ENCODE peak calls at places on chromosomes 11 and 22, in five cellular contexts. A is ovary, O is K562, T is prostate gland, B is HCT116. E is an unnamed sample.

GRCh38 chr11:61761440-61762163 is 9.2 kb downstream of the MYRF start:
- DNase-seq in A (no peak), B (no peak), O (no peak), T (no peak), E (no peak)

GRCh38 chr11:32886180-32886579 is 6.4 kb upstream of the QSER1 start:
- DNase-seq in T (no peak), O (no peak), A (no peak), B (no peak), E (no peak)

GRCh38 chr11:36453678-36454077 is 56.4 kb downstream of the TRAF6 start:
- DNase-seq in B (no peak), A (no peak), O (peak; percentile 30), T (no peak), E (no peak)

GRCh38 chr11:83693279-83693992 is 407.3 kb upstream of the CCDC90B start:
- DNase-seq in A (no peak), T (no peak), O (no peak), B (no peak), E (no peak)

GRCh38 chr11:6556139-6556949 is 47.1 kb downstream of the RRP8 start:
- DNase-seq in A (no peak), O (no peak), T (no peak), B (no peak), E (no peak)

GRCh38 chr11:96964661-96965060 is 574.8 kb downstream of the JRKL start:
- DNase-seq in O (peak; percentile 49), T (no peak), B (no peak), A (no peak), E (no peak)

GRCh38 chr11:30358569-30358968 is 35.7 kb downstream of the ARL14EP start:
- DNase-seq in A (no peak), T (no peak), B (no peak), O (no peak), E (no peak)

GRCh38 chr11:79182794-79183193 is 258.0 kb downstream of the TENM4 start:
- DNase-seq in T (no peak), B (no peak), A (no peak), O (no peak), E (no peak)

GRCh38 chr22:20197407-20198030 is 46.7 kb upstream of the CCDC188 start:
- DNase-seq in B (no peak), T (no peak), O (no peak), A (no peak), E (no peak)

GRCh38 chr22:24978308-24978707 is 25.8 kb downstream of the KIAA1671 start:
- DNase-seq in O (no peak), B (no peak), T (no peak), A (no peak), E (no peak)

GRCh38 chr11:8354622-8355417 is 91.1 kb upstream of the LMO1 start:
- DNase-seq in A (no peak), T (no peak), O (no peak), B (no peak), E (no peak)

GRCh38 chr11:121415861-121416260 is 36.3 kb upstream of the SORL1 start:
- DNase-seq in A (peak; percentile 16), B (no peak), T (no peak), O (no peak), E (peak; percentile 45)

GRCh38 chr11:16945671-16946469 is 68.3 kb downstream of the PLEKHA7 start:
- DNase-seq in B (peak; percentile 51), A (peak; percentile 48), O (peak; percentile 70), T (peak; percentile 62), E (peak; percentile 76)

GRCh38 chr22:38032681-38033521 is 24.3 kb upstream of the PICK1 start:
- DNase-seq in O (peak; percentile 72), B (no peak), T (no peak), A (no peak), E (no peak)

GRCh38 chr22:39721456-39722325 is 151.1 kb downstream of the CACNA1I start:
- DNase-seq in T (no peak), B (no peak), A (no peak), O (no peak), E (no peak)

GRCh38 chr11:72736452-72737069 is 15.6 kb downstream of the ARAP1 start:
- DNase-seq in T (no peak), B (peak; percentile 26), A (no peak), O (peak; percentile 67), E (no peak)

GRCh38 chr11:69843529-69843921 is 24.3 kb upstream of the FGF3 start:
- DNase-seq in O (no peak), B (no peak), T (no peak), A (peak; percentile 0), E (no peak)

GRCh38 chr22:40535642-40536041 is 100.9 kb downstream of the MRTFA start:
- DNase-seq in T (no peak), O (no peak), A (no peak), B (no peak), E (no peak)

DNA sequence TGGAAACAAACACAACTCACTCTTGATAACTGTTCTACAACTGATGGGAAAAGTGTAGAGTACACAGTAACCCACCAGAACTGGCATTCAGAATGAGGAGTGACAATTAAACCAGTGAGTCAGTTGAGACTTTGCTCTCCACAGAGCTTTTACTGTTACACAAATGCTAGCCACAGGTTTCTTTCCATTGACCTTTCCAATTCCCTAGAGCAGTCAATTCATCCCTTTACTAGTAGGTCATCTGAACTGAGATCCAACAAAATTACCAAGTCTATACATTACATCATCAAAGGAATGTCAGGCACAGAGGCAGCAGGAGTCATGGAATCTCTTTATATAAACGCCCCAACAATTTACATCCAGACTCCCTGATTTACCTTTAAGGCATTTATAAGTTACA is 65.9 kb downstream of the PHF21A start:
- DNase-seq in B (no peak), T (no peak), A (no peak), O (no peak), E (no peak)
- H3K4me3 ChIP-seq in B (no peak overlapping the region), T (no peak overlapping the region), A (no peak overlapping the region), O (no peak overlapping the region), E (no peak overlapping the region)

GRCh38 chr11:126303623-126304456 is at the start of gene DCPS:
- DNase-seq in O (peak; percentile 92), T (peak; percentile 87), A (peak; percentile 89), B (peak; percentile 79), E (peak; percentile 92)
- TF ChIP-seq POLR2A in O (peak; percentile 97), T (peak; percentile 68), A (peak; percentile 40), B (peak; percentile 97), E (peak; percentile 82)

DNA sequence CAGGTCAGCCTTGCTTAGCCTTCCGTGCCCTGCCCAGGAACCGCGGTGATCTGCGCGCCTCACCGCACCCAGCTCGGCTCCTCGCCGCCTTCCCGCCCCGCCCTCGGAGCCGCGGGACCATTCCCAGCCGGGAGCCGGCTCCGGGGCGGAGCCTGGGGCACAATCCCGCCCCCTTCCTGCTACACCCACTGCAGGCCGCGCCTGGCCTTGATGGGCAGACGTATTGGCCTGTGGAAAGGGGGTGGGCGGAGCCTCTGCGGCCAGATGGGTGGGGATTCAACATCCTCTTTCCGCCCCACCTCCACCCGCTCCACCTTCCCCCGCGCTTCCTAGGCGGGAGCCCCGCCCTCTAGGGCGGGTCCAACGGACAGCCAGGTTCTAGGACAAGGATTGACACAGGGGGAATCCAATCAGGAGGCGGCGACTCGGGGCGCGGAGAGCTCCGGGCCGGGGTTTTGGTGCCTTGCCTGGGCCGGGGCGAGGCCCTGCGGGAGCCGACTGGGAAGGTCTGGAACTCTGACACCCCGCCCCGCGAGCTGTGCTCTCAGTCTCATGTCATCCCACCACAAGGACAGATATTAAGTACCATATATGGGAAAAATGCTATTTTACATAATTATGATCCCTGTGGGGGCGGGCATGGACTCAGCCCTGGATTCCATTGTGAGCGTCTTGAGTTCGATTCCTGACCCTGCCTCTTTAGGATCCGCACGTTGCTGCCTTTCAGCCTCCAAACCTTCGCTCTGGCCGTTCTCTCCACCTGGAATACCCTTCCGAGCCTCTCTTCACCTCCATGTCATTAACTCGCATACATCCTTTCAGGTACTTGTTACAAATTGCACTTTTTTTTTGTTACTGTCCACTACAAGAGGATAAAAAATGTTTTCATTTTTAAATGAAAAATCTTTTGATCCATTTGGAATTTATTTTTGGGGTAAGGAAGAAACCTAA is at the start of gene MYH9:
- DNase-seq in B (peak; percentile 99), O (peak; percentile 98), A (peak; percentile 100), T (peak; percentile 100), E (peak; percentile 100)
- H3K4me3 ChIP-seq in B (peak within 1 kb of the TSS; percentile 88), O (peak within 1 kb of the TSS; percentile 76), A (peak within 1 kb of the TSS; percentile 68), T (peak within 1 kb of the TSS; percentile 99), E (peak within 1 kb of the TSS; percentile 99)

DNA sequence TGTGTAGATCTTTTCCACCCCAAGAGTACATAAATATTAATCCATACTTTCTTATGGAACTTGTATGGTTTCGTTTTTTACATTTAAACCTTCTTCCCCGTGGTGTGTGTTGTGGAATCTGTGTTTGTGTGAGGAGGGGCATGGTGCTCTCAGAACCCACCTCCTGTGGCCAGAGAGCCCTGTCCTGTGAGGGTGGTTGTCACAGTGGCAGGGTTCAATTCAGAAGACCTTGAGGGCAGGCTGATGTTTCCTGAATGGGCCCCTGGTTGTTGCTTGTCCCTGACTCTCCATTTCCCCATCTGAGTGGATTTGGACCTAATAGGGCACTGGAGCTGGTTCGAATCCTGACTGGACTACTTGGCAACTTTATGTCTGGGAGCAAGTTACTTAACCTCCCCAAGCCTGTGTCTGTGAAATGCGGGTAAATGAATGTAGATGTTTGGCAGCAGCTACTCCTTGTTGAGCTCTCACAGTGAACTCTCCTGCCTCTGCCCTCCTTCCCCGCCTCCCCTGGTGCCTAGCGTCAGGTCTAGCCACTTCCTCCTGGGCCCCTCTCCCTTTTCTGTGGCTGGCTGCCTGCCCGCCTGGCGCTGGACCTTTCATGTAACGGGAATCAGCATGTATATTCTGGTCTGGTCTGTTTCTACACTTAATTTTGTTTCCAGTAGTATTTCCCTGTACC is 7.3 kb downstream of the NEAT1 start:
- DNase-seq in T (peak; percentile 76), O (peak; percentile 65), B (no peak), A (peak; percentile 67), E (peak; percentile 82)
- TF ChIP-seq POLR2A in T (peak; percentile 27), O (peak; percentile 69), B (peak; percentile 47), A (peak; percentile 45), E (peak; percentile 76)

DNA sequence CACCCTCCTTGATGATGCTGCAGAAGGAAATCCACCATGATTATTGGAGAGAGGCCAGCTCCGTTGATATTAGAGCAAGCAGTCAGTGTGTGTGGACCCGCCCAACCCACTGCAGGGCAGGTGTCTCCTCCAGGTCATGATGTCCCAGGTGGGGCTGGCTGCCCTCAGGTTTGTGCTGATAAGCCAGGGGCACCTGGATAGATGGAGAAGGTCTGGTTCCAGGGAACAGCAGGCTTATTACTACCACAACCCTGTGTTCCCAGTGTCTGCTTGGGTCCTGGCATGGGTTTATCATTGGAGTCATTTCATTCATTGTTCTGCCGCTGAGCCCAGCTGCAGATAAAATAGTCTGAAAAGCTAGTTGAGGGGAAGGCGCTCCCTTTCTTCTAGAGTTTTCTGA is 181.1 kb upstream of the NECTIN1 start:
- DNase-seq in B (no peak), O (no peak), T (no peak), A (no peak), E (peak; percentile 74)
- H3K4me3 ChIP-seq in B (no peak overlapping the region), O (no peak overlapping the region), T (no peak overlapping the region), A (no peak overlapping the region), E (no peak overlapping the region)

GRCh38 chr11:47571012-47571729 is 5.8 kb downstream of the PTPMT1 start:
- DNase-seq in A (no peak), B (no peak), O (no peak), T (no peak), E (no peak)
- TF ChIP-seq POLR2A in A (no peak), B (no peak), O (no peak), T (no peak), E (no peak)